ENCODE peak calls at places on chromosomes 11 and 22, in six cellular contexts. D is SJSA1; Q is CD4-positive, alpha-beta memory T cell; N is transverse colon; B is Caco-2; M is kidney. S is an unnamed sample. For H3K9me3 and H3K4me1, the result is how much of the 10 kb centered on the place peaks cover.

GRCh38 chr11:10923886-10924285 is 66.0 kb upstream of the ZBED5 start:
- DNase-seq in D (no peak), Q (no peak), N (no peak), B (no peak), M (no peak), S (no peak)

GRCh38 chr22:45642966-45643365 is 28.7 kb upstream of the ATXN10 start:
- DNase-seq in D (no peak), Q (no peak), N (no peak), B (no peak), M (no peak), S (peak)

GRCh38 chr22:42179616-42180015 is 49.0 kb upstream of the CYP2D6 start:
- DNase-seq in D (no peak), Q (no peak), N (no peak), B (no peak), M (no peak), S (no peak)

GRCh38 chr11:128133501-128133900 is 453.9 kb downstream of the ETS1 start:
- DNase-seq in D (no peak), Q (no peak), N (no peak), B (no peak), M (no peak), S (no peak)

GRCh38 chr22:28855355-28856094 is 27.8 kb upstream of the ZNRF3 start:
- DNase-seq in D (peak), Q (peak), N (peak), B (peak), M (no peak), S (peak)

GRCh38 chr11:33634291-33634834 is 66.3 kb downstream of the C11orf91 start:
- DNase-seq in D (peak), Q (no peak), N (no peak), B (no peak), M (no peak), S (no peak)

GRCh38 chr11:115500547-115501503 is 3.4 kb downstream of the CADM1 start:
- DNase-seq in D (no peak), Q (no peak), N (no peak), B (no peak), M (no peak), S (peak)

GRCh38 chr11:77019976-77020591 is 14.1 kb upstream of the B3GNT6 start:
- DNase-seq in D (peak), Q (no peak), N (no peak), B (no peak), M (no peak), S (no peak)

GRCh38 chr11:35943761-35944502 is at the start of gene LDLRAD3:
- DNase-seq in D (peak), Q (no peak), N (peak), B (peak), M (peak), S (peak)

GRCh38 chr11:47007579-47007978 is 71.0 kb downstream of the CSTPP1 start:
- DNase-seq in D (no peak), Q (no peak), N (no peak), B (no peak), M (no peak), S (no peak)

GRCh38 chr11:6406370-6406769 is 12.5 kb downstream of the APBB1 start:
- DNase-seq in D (no peak), Q (no peak), N (no peak), B (peak), M (no peak), S (no peak)

GRCh38 chr11:6405837-6406236 is 13.1 kb downstream of the APBB1 start:
- DNase-seq in D (no peak), Q (no peak), N (no peak), B (no peak), M (no peak), S (no peak)

GRCh38 chr11:6403539-6403938 is 13.3 kb downstream of the SMPD1 start:
- DNase-seq in D (no peak), Q (no peak), N (no peak), B (no peak), M (peak), S (no peak)

GRCh38 chr11:6405039-6405667 is 13.7 kb downstream of the APBB1 start:
- DNase-seq in D (no peak), Q (no peak), N (no peak), B (peak), M (peak), S (no peak)

GRCh38 chr11:6404341-6405038 is 14.2 kb downstream of the SMPD1 start:
- DNase-seq in D (no peak), Q (peak), N (no peak), B (no peak), M (no peak), S (no peak)
- H3K4me3 ChIP-seq in D (no peak), Q (no peak), N (no peak), B (no peak), M (no peak), S (no peak)

DNA sequence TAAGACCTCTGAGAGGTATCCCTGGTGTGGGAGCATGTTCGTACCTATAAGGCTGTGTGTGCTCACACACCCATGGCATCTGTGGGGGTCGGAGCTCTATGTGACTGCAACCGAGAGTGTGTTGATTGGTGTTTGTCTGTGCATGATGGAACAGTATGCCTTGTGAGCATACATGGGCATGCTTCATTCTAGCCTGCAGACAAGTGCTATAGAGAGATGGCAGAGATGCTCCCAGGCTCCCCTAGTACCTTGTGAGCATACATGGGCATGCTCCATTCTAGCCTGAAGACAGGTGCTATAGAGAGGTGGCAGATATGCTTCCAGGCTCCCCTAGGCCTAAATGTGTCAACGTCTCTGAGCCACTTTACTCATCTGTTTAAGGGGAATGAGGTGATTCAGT is 447.5 kb downstream of the INSC start:
- DNase-seq in D (no peak), Q (no peak), N (no peak), B (no peak), M (no peak), S (no peak)
- H3K9me3 ChIP-seq in D (under half), Q (under half), N (under half), B (under half), M (under half), S (under half)

GRCh38 chr11:12089041-12089440 is 21.3 kb upstream of the MICAL2 start:
- DNase-seq in D (no peak), Q (no peak), N (no peak), B (no peak), M (no peak), S (no peak)
- H3K4me1 ChIP-seq in D (half or more), Q (half or more), N (half or more), B (half or more), M (under half), S (under half)

GRCh38 chr11:44934110-44934509 is 16.6 kb downstream of the TP53I11 start:
- DNase-seq in D (no peak), Q (no peak), N (no peak), B (no peak), M (no peak), S (no peak)

GRCh38 chr11:44928144-44928543 is 22.5 kb downstream of the TP53I11 start:
- DNase-seq in D (no peak), Q (no peak), N (no peak), B (no peak), M (no peak), S (no peak)

GRCh38 chr11:44930588-44931302 is 19.9 kb downstream of the TP53I11 start:
- DNase-seq in D (no peak), Q (no peak), N (no peak), B (no peak), M (no peak), S (no peak)

GRCh38 chr11:44928807-44929206 is 21.9 kb downstream of the TP53I11 start:
- DNase-seq in D (no peak), Q (no peak), N (no peak), B (peak), M (no peak), S (no peak)

GRCh38 chr11:44931466-44931865 is 19.2 kb downstream of the TP53I11 start:
- DNase-seq in D (no peak), Q (no peak), N (no peak), B (no peak), M (no peak), S (no peak)
- H3K4me3 ChIP-seq in D (no peak), Q (no peak), N (no peak), B (no peak), M (no peak), S (no peak)

GRCh38 chr11:69791266-69791665 is 16.1 kb upstream of the FGF4 start:
- DNase-seq in D (peak), Q (no peak), N (no peak), B (no peak), M (no peak), S (no peak)

GRCh38 chr11:69787906-69788305 is 12.8 kb upstream of the FGF4 start:
- DNase-seq in D (no peak), Q (no peak), N (no peak), B (no peak), M (no peak), S (no peak)

GRCh38 chr11:69788956-69789355 is 13.8 kb upstream of the FGF4 start:
- DNase-seq in D (no peak), Q (no peak), N (no peak), B (no peak), M (no peak), S (no peak)

GRCh38 chr11:69792611-69793010 is 17.5 kb upstream of the FGF4 start:
- DNase-seq in D (no peak), Q (no peak), N (no peak), B (no peak), M (no peak), S (no peak)

DNA sequence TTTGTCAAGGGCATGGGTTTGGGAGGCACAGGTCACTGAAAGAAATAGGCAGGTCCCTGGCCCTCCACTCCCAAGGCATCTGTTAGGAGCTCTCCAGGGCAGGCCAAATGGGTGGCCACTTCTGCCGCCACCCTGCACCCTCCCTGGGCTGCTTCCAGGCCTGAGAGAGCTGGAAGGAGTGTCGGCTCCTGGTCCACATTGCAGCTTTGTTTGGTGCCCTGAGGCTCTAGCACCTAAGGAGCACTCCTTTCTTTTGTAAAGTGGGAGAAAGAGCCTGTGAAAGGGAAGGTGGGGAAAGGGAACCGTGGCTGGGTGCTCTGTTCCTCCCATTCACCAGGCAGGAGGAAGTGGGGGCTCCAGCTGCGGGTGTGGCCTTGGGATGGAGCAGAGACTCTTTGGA is 12.3 kb upstream of the FGF4 start:
- DNase-seq in D (no peak), Q (no peak), N (no peak), B (no peak), M (no peak), S (no peak)
- H3K9me3 ChIP-seq in D (under half), Q (under half), N (under half), B (under half), M (under half), S (under half)

GRCh38 chr22:50228366-50228765 is 16.5 kb downstream of the TUBGCP6 start:
- DNase-seq in D (no peak), Q (peak), N (no peak), B (no peak), M (no peak), S (no peak)
- H3K4me1 ChIP-seq in D (under half), Q (under half), N (under half), B (under half), M (under half), S (under half)

GRCh38 chr22:19987394-19988306 is 29.0 kb downstream of the ARVCF start:
- DNase-seq in D (no peak), Q (no peak), N (peak), B (no peak), M (no peak), S (no peak)
- H3K4me3 ChIP-seq in D (no peak), Q (no peak), N (peak), B (no peak), M (no peak), S (no peak)

GRCh38 chr11:97993565-97993964 is 1027.2 kb upstream of the CNTN5 start:
- DNase-seq in D (no peak), Q (no peak), N (no peak), B (no peak), M (no peak), S (no peak)

GRCh38 chr11:97990162-97990920 is 1030.4 kb upstream of the CNTN5 start:
- DNase-seq in D (no peak), Q (no peak), N (no peak), B (no peak), M (no peak), S (no peak)

DNA sequence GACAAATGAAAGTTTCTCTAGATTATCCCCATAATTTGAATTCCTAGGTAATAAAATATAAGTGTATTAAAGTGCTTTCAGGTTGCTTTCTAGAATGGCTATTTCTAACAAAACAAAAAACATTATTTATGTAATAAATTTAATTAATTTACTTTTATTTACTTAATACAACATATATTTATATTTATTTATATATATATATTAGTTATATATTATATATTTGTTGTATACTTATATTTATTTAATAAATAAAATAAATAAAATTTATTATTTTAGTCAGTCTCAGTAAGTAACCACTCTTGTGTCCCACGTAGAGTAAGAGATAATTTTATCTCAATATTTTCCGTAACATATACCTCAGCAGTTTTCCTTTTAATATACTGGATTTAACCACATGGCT is 1031.6 kb upstream of the CNTN5 start:
- DNase-seq in D (no peak), Q (no peak), N (no peak), B (no peak), M (no peak), S (no peak)
- H3K9me3 ChIP-seq in D (under half), Q (under half), N (under half), B (under half), M (under half), S (under half)

DNA sequence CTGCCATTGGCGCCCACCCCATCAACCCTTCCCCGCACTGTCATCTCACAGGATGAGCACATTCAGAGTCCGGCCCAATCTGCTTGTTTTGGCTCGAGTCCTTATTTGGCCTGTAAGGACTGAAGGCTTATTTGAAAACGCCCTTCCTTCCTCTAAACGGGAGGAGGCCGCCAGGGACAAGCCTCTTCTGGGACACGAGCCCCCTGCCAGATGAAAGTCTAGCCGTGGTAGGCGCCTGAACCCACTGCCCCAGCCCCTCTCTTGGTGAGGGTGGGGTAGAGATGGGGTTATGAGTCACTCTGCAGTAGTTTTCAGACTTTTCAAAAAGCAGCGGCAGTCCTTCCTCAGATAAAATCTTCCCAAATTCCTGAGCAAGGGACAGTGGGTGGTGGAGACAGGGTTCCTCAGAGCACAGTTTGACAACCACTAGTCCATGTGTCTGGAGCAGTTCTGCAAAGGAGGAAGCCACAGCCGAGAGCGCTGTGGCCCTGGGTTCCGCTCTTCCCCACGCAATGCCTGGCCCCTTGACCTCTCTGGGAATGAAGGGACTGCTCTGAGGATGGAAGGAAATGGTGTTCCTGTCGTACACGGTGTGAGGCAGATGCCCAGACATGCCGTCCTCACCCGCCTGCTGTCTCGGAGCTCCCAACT is 57.0 kb downstream of the MYH9 start:
- DNase-seq in D (peak), Q (peak), N (no peak), B (no peak), M (peak), S (no peak)
- H3K4me1 ChIP-seq in D (half or more), Q (half or more), N (half or more), B (half or more), M (half or more), S (under half)